ENCODE peak calls at places on chromosomes 4 and X, in five cellular contexts. C is heart left ventricle, W is AG04450, F is stomach, B is upper lobe of right lung. Q is an unnamed sample. For H3K9me3, the result is how much of the 10 kb centered on the place peaks cover.

GRCh38 chr4:147104768-147105167 is 159.1 kb upstream of the TTC29 start:
- DNase-seq in C (no peak), W (no peak), F (no peak), B (no peak), Q (no peak)

GRCh38 chr4:185142563-185142910 is 529 bp upstream of the SLC25A4 start:
- DNase-seq in C (no peak), W (no peak), F (no peak), B (no peak), Q (no peak)

GRCh38 chrX:131763674-131764073 is 219.8 kb downstream of the OR13H1 start:
- DNase-seq in C (peak), W (no peak), F (peak), B (no peak), Q (no peak)

GRCh38 chr4:8319061-8319460 is 49.5 kb downstream of the HTRA3 start:
- DNase-seq in C (no peak), W (no peak), F (peak), B (no peak), Q (no peak)

GRCh38 chr4:92172203-92172602 is 131.6 kb upstream of the GRID2 start:
- DNase-seq in C (no peak), W (no peak), F (no peak), B (no peak), Q (no peak)

GRCh38 chr4:7876096-7876993 is 63.3 kb downstream of the AFAP1 start:
- DNase-seq in C (no peak), W (no peak), F (no peak), B (no peak), Q (no peak)

GRCh38 chrX:5733483-5733882 is 495.2 kb downstream of the NLGN4X start:
- DNase-seq in C (no peak), W (no peak), F (no peak), B (no peak), Q (no peak)

GRCh38 chrX:109600114-109600710 is 24.8 kb downstream of the KCNE5 start:
- DNase-seq in C (peak), W (no peak), F (no peak), B (peak), Q (no peak)

GRCh38 chrX:49276671-49277519 is 7.3 kb downstream of the PPP1R3F start:
- DNase-seq in C (no peak), W (no peak), F (peak), B (no peak), Q (no peak)

GRCh38 chr4:142126890-142127497 is 490.6 kb downstream of the IL15 start:
- DNase-seq in C (peak), W (peak), F (peak), B (no peak), Q (no peak)
- TF ChIP-seq CTCF in C (peak), W (peak), F (peak), B (peak), Q (peak)

GRCh38 chr4:168981942-168982341 is 28.1 kb downstream of the CBR4 start:
- DNase-seq in C (no peak), W (no peak), F (no peak), B (no peak), Q (no peak)
- H3K9me3 ChIP-seq in C (under half), W (under half), F (under half), B (under half), Q (under half)

GRCh38 chrX:16589211-16589610 is 60.7 kb upstream of the S100G start:
- DNase-seq in C (no peak), W (no peak), F (no peak), B (no peak), Q (no peak)
- H3K27ac ChIP-seq in C (no peak), W (no peak), F (no peak), B (no peak), Q (no peak)

DNA sequence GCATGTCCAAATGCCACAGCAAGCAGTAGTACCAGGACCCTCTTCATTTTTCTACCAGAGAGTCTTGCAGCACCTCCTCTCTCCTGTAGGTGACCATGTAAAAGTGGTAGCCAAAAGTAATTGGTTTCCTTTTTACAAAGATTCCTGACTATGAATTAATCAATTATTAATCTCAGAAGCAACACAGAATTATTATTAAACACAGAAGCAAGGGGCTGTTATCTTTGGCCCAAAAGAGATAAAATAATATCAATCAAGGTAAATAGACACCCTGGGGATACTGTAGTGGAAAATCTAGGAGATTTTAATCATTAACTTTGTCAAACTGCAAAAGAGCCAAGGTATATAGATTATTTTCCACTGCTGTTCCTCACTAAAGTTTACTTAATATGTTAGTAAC is at the start of gene GC:
- DNase-seq in C (no peak), W (no peak), F (no peak), B (no peak), Q (no peak)
- TF ChIP-seq CTCF in C (no peak), W (no peak), F (no peak), B (no peak), Q (no peak)

GRCh38 chr4:19119904-19120303 is 1098.3 kb upstream of the LCORL start:
- DNase-seq in C (no peak), W (no peak), F (no peak), B (no peak), Q (no peak)

GRCh38 chr4:19117022-19117421 is 1095.5 kb upstream of the LCORL start:
- DNase-seq in C (no peak), W (no peak), F (no peak), B (no peak), Q (no peak)
- H3K9me3 ChIP-seq in C (under half), W (under half), F (under half), B (under half), Q (under half)

Q was measured in lower lobe of right lung.